ENCODE peak calls at places on chromosomes 7 and 10, in eight cellular contexts. One of them, this sample, is unnamed.

GRCh38 chr10:70807566-70807965 is 8.2 kb upstream of the SGPL1 start:
- DNase-seq in Right ventricle myocardium superior: no peak
- DNase-seq in NCI-H2171: no peak
- DNase-seq in NCI-H82: no peak
- DNase-seq in stimulated activated CD8-positive, alpha-beta memory T cell treated with anti-CD3 and anti-CD28 coated beads, Interleukin-4, amount 100 ng/mL, for 1 hour: no peak
- DNase-seq in HT1080: no peak
- DNase-seq in uterus: no peak
- DNase-seq in stimulated activated CD4-positive, alpha-beta T cell treated with anti-CD3 and anti-CD28 coated beads, Interleukin-15, amount 100 ng/mL, for 1 hour: no peak
- DNase-seq in this sample: no peak

GRCh38 chr7:13540429-13540828 is 449.0 kb downstream of the ETV1 start:
- DNase-seq in Right ventricle myocardium superior: no peak
- DNase-seq in NCI-H2171: no peak
- DNase-seq in NCI-H82: no peak
- DNase-seq in stimulated activated CD8-positive, alpha-beta memory T cell treated with anti-CD3 and anti-CD28 coated beads, Interleukin-4, amount 100 ng/mL, for 1 hour: no peak
- DNase-seq in HT1080: peak; percentile 14
- DNase-seq in uterus: no peak
- DNase-seq in stimulated activated CD4-positive, alpha-beta T cell treated with anti-CD3 and anti-CD28 coated beads, Interleukin-15, amount 100 ng/mL, for 1 hour: no peak
- DNase-seq in this sample: no peak

GRCh38 chr7:106367018-106367420 is 82.2 kb upstream of the NAMPT start:
- DNase-seq in Right ventricle myocardium superior: no peak
- DNase-seq in NCI-H2171: peak; percentile 3
- DNase-seq in NCI-H82: peak; percentile 48
- DNase-seq in stimulated activated CD8-positive, alpha-beta memory T cell treated with anti-CD3 and anti-CD28 coated beads, Interleukin-4, amount 100 ng/mL, for 1 hour: no peak
- DNase-seq in HT1080: no peak
- DNase-seq in uterus: no peak
- DNase-seq in stimulated activated CD4-positive, alpha-beta T cell treated with anti-CD3 and anti-CD28 coated beads, Interleukin-15, amount 100 ng/mL, for 1 hour: no peak
- DNase-seq in this sample: no peak

GRCh38 chr10:99711129-99711719 is 20.7 kb downstream of the COX15 start:
- DNase-seq in Right ventricle myocardium superior: no peak
- DNase-seq in NCI-H2171: no peak
- DNase-seq in NCI-H82: peak; percentile 58
- DNase-seq in stimulated activated CD8-positive, alpha-beta memory T cell treated with anti-CD3 and anti-CD28 coated beads, Interleukin-4, amount 100 ng/mL, for 1 hour: no peak
- DNase-seq in HT1080: peak; percentile 62
- DNase-seq in uterus: peak; percentile 45
- DNase-seq in stimulated activated CD4-positive, alpha-beta T cell treated with anti-CD3 and anti-CD28 coated beads, Interleukin-15, amount 100 ng/mL, for 1 hour: no peak
- DNase-seq in this sample: peak; percentile 21

GRCh38 chr7:107563761-107564552 is at the start of the genes COG5 and DUS4L:
- DNase-seq in Right ventricle myocardium superior: peak; percentile 90
- DNase-seq in NCI-H2171: peak; percentile 69
- DNase-seq in NCI-H82: peak; percentile 87
- DNase-seq in stimulated activated CD8-positive, alpha-beta memory T cell treated with anti-CD3 and anti-CD28 coated beads, Interleukin-4, amount 100 ng/mL, for 1 hour: peak; percentile 64
- DNase-seq in HT1080: peak; percentile 80
- DNase-seq in uterus: peak; percentile 77
- DNase-seq in stimulated activated CD4-positive, alpha-beta T cell treated with anti-CD3 and anti-CD28 coated beads, Interleukin-15, amount 100 ng/mL, for 1 hour: peak; percentile 82
- DNase-seq in this sample: peak; percentile 79

GRCh38 chr10:80662429-80663211 is 124.9 kb downstream of the SH2D4B start:
- DNase-seq in Right ventricle myocardium superior: peak; percentile 90
- DNase-seq in NCI-H2171: peak; percentile 28
- DNase-seq in NCI-H82: peak; percentile 95
- DNase-seq in stimulated activated CD8-positive, alpha-beta memory T cell treated with anti-CD3 and anti-CD28 coated beads, Interleukin-4, amount 100 ng/mL, for 1 hour: peak; percentile 39
- DNase-seq in HT1080: peak; percentile 80
- DNase-seq in uterus: peak; percentile 78
- DNase-seq in stimulated activated CD4-positive, alpha-beta T cell treated with anti-CD3 and anti-CD28 coated beads, Interleukin-15, amount 100 ng/mL, for 1 hour: peak; percentile 61
- DNase-seq in this sample: peak; percentile 38

GRCh38 chr10:116170815-116171250 is 102.2 kb downstream of the GFRA1 start:
- DNase-seq in Right ventricle myocardium superior: no peak
- DNase-seq in NCI-H2171: peak; percentile 29
- DNase-seq in NCI-H82: peak; percentile 96
- DNase-seq in stimulated activated CD8-positive, alpha-beta memory T cell treated with anti-CD3 and anti-CD28 coated beads, Interleukin-4, amount 100 ng/mL, for 1 hour: no peak
- DNase-seq in HT1080: no peak
- DNase-seq in uterus: no peak
- DNase-seq in stimulated activated CD4-positive, alpha-beta T cell treated with anti-CD3 and anti-CD28 coated beads, Interleukin-15, amount 100 ng/mL, for 1 hour: no peak
- DNase-seq in this sample: no peak

GRCh38 chr7:153532321-153532720 is 519.9 kb upstream of the DPP6 start:
- DNase-seq in Right ventricle myocardium superior: no peak
- DNase-seq in NCI-H2171: no peak
- DNase-seq in NCI-H82: no peak
- DNase-seq in stimulated activated CD8-positive, alpha-beta memory T cell treated with anti-CD3 and anti-CD28 coated beads, Interleukin-4, amount 100 ng/mL, for 1 hour: no peak
- DNase-seq in HT1080: no peak
- DNase-seq in uterus: no peak
- DNase-seq in stimulated activated CD4-positive, alpha-beta T cell treated with anti-CD3 and anti-CD28 coated beads, Interleukin-15, amount 100 ng/mL, for 1 hour: no peak
- DNase-seq in this sample: no peak

GRCh38 chr7:83036721-83037380 is 125.8 kb downstream of the PCLO start:
- DNase-seq in Right ventricle myocardium superior: no peak
- DNase-seq in NCI-H2171: no peak
- DNase-seq in NCI-H82: no peak
- DNase-seq in stimulated activated CD8-positive, alpha-beta memory T cell treated with anti-CD3 and anti-CD28 coated beads, Interleukin-4, amount 100 ng/mL, for 1 hour: no peak
- DNase-seq in HT1080: no peak
- DNase-seq in uterus: no peak
- DNase-seq in stimulated activated CD4-positive, alpha-beta T cell treated with anti-CD3 and anti-CD28 coated beads, Interleukin-15, amount 100 ng/mL, for 1 hour: no peak
- DNase-seq in this sample: no peak